ENCODE peak calls at places on chromosomes 6 and 20, in seven cellular contexts. R is A549, N is HepG2, Q is HCT116, S is GM12878, F is IMR-90, I is H1. D is an unnamed sample.
A peak's percentile ranks its signal among the peaks of the same experiment; 100 is the strongest.

GRCh38 chr6:15628499-15629131 is 34.2 kb downstream of the DTNBP1 start:
- DNase-seq in I (no peak), F (peak; percentile 94), Q (no peak), N (no peak), S (no peak), R (no peak), D (no peak)

GRCh38 chr20:17611540-17612286 is 41.8 kb downstream of the DSTN start:
- DNase-seq in R (no peak), I (peak; percentile 70), Q (peak; percentile 6), F (no peak), N (peak; percentile 65), S (no peak), D (no peak)

GRCh38 chr6:156794963-156795362 is 17.8 kb downstream of the ARID1B start:
- DNase-seq in I (no peak), R (no peak), S (no peak), Q (no peak), N (no peak), F (no peak), D (no peak)

GRCh38 chr6:139337830-139338229 is 36.6 kb downstream of the CITED2 start:
- DNase-seq in Q (no peak), S (no peak), N (no peak), F (no peak), R (no peak), I (no peak), D (no peak)

GRCh38 chr6:151018035-151018434 is 152.5 kb downstream of the MTHFD1L start:
- DNase-seq in F (peak; percentile 38), I (no peak), S (no peak), R (no peak), N (no peak), Q (peak; percentile 57), D (no peak)

GRCh38 chr6:116536216-116536621 is 9.3 kb downstream of the TRAPPC3L start:
- DNase-seq in S (no peak), F (peak; percentile 71), N (peak; percentile 73), R (peak; percentile 57), Q (peak; percentile 64), I (no peak), D (peak; percentile 69)

GRCh38 chr6:13368716-13369115 is 40.4 kb upstream of the TBC1D7 start:
- DNase-seq in Q (no peak), R (no peak), I (no peak), S (no peak), F (peak; percentile 17), N (no peak), D (no peak)

GRCh38 chr6:40550096-40550731 is 37.0 kb downstream of the LRFN2 start:
- DNase-seq in I (no peak), R (peak; percentile 53), N (peak; percentile 54), S (no peak), F (peak; percentile 59), Q (peak; percentile 44), D (peak; percentile 73)

GRCh38 chr6:3759656-3760245 is 8.2 kb upstream of the PXDC1 start:
- DNase-seq in I (no peak), R (peak; percentile 45), Q (no peak), S (no peak), N (peak; percentile 43), F (peak; percentile 95), D (no peak)

GRCh38 chr6:9711313-9711712 is 703.6 kb downstream of the TFAP2A start:
- DNase-seq in N (no peak), F (no peak), Q (no peak), R (no peak), I (no peak), S (no peak), D (no peak)

GRCh38 chr6:68038815-68039408 is 596.2 kb upstream of the ADGRB3 start:
- DNase-seq in I (peak; percentile 52), R (no peak), N (no peak), F (no peak), S (no peak), Q (no peak), D (no peak)

GRCh38 chr6:133804263-133804662 is 84.7 kb upstream of the TCF21 start:
- DNase-seq in I (no peak), Q (no peak), R (no peak), S (no peak), F (peak; percentile 52), N (no peak), D (no peak)

GRCh38 chr6:81572020-81572419 is 180.5 kb downstream of the TENT5A start:
- DNase-seq in R (no peak), F (peak; percentile 45), Q (no peak), S (no peak), I (no peak), N (no peak), D (no peak)

DNA sequence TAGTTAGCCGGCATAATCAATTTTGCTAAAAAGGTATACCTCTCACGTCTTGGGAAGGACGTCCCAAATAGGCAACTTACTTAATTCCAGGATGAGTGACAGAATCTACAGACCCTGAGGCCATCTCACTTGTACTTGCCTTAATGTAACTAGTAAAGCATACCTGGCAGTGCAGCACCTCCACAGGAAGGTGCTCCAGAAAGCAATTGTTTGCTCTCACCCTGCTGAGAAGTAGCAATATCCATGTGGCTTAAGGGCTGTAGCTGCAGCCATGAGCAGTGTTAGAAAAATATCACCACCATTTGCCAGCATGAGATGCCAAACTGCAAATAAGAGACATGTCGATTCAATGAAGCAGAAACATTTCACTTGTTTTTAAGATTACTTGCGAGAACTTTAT is 151.5 kb downstream of the PRL start:
- DNase-seq in N (no peak), S (no peak), I (no peak), Q (no peak), R (no peak), F (no peak), D (no peak)
- TF ChIP-seq CEBPB in N (no peak), S (no peak), I (no peak), Q (no peak), R (no peak), F (no peak), D (no peak)

GRCh38 chr20:36548704-36549627 is 7.6 kb downstream of the MYL9 start:
- DNase-seq in S (no peak), I (no peak), F (no peak), R (no peak), N (no peak), Q (no peak), D (no peak)

GRCh38 chr20:36547186-36548005 is 6.1 kb downstream of the MYL9 start:
- DNase-seq in F (no peak), N (no peak), S (no peak), Q (no peak), I (no peak), R (no peak), D (no peak)

GRCh38 chr20:36546111-36546736 is 4.9 kb downstream of the MYL9 start:
- DNase-seq in F (no peak), Q (no peak), S (no peak), I (no peak), N (no peak), R (no peak), D (no peak)

GRCh38 chr20:36549628-36549941 is 8.3 kb downstream of the MYL9 start:
- DNase-seq in F (no peak), I (no peak), S (no peak), N (no peak), R (no peak), Q (no peak), D (no peak)

DNA sequence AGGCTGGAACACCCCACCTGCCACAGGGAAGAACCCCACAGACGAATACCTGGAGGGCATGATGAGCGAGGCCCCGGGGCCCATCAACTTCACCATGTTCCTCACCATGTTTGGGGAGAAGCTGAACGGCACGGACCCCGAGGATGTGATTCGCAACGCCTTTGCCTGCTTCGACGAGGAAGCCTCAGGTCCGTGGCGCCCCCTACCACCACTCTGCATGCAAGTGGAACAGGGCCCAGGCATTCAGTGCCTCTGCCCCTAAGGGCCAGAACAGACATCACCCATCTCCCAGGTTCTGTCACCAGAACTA is 6.6 kb downstream of the MYL9 start:
- DNase-seq in N (peak; percentile 39), Q (no peak), F (no peak), I (peak; percentile 85), R (no peak), S (no peak), D (peak; percentile 38)
- TF ChIP-seq CEBPB in N (no peak), Q (no peak), F (no peak), I (no peak), R (no peak), S (no peak), D (no peak)

DNA sequence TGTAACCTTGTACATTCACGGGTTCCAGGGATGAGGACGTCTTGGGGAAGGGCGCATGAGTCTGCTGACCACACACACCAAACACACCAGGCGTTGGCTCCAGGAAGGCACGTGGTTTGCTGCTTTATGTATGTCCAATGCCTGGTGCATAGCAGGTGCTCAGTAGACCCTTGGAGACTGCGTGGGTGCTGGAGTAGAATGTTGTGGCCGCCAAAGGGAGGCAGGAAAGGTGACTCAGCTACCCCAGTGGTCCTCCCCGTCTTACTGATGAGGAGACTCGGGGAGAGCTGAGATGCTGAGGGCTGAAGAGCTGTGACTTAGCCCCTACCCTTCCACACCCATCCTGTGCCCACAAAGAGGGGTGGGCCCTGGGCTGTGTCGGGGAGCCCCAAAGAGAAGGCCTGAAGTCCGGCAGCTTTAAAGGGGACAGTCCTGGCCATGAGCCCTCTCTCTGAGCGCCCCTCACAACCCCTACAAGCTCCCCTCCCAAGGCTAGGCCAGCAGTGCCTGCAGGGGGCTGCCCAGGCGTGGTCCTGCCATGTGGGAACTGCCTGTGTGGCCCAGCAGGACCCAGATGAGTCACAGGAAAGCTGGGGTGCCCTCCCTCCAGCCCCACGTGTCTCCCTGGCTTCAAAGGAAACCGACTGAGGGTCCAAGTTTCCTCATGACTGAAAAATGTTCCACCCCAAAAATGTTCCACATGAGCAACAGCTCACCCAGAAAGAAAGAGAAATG is 28.0 kb upstream of the PTGIS start:
- DNase-seq in N (no peak), I (no peak), S (no peak), Q (no peak), F (peak; percentile 67), R (no peak), D (no peak)
- TF ChIP-seq CEBPB in N (no peak), I (no peak), S (no peak), Q (no peak), F (no peak), R (no peak), D (no peak)

GRCh38 chr20:53032021-53033001 is 60.2 kb downstream of the TSHZ2 start:
- DNase-seq in N (no peak), R (no peak), I (no peak), S (no peak), Q (no peak), F (peak; percentile 25), D (no peak)
- TF ChIP-seq CEBPB in N (peak; percentile 92), R (no peak), I (no peak), S (no peak), Q (no peak), F (peak; percentile 74), D (peak; percentile 68)

D was measured in K562.